ENCODE peak calls at places on chromosomes 4 and X, in six cellular contexts. One of them, this sample, is unnamed.

GRCh38 chr4:8700576-8700975 is 108.0 kb downstream of the CPZ start:
- DNase-seq in left ventricle myocardium inferior: no peak
- DNase-seq in WTC11: no peak
- DNase-seq in EL: no peak
- DNase-seq in fibroblast of lung: no peak
- DNase-seq in caudate nucleus: no peak
- DNase-seq in this sample: no peak

GRCh38 chrX:3218442-3218841 is 128.0 kb downstream of the MXRA5 start:
- DNase-seq in left ventricle myocardium inferior: no peak
- DNase-seq in WTC11: no peak
- DNase-seq in EL: no peak
- DNase-seq in fibroblast of lung: no peak
- DNase-seq in caudate nucleus: no peak
- DNase-seq in this sample: no peak

GRCh38 chrX:152991123-152991522 is 2.8 kb downstream of the PNMA5 start:
- DNase-seq in left ventricle myocardium inferior: no peak
- DNase-seq in WTC11: no peak
- DNase-seq in EL: no peak
- DNase-seq in fibroblast of lung: no peak
- DNase-seq in caudate nucleus: no peak
- DNase-seq in this sample: no peak

GRCh38 chr4:1199556-1200331 is 27.4 kb upstream of the SPON2 start:
- DNase-seq in left ventricle myocardium inferior: no peak
- DNase-seq in WTC11: peak
- DNase-seq in EL: no peak
- DNase-seq in fibroblast of lung: no peak
- DNase-seq in caudate nucleus: no peak
- DNase-seq in this sample: no peak

GRCh38 chrX:68721546-68721945 is 74.1 kb downstream of the STARD8 start:
- DNase-seq in left ventricle myocardium inferior: no peak
- DNase-seq in WTC11: no peak
- DNase-seq in EL: no peak
- DNase-seq in fibroblast of lung: no peak
- DNase-seq in caudate nucleus: no peak
- DNase-seq in this sample: no peak

GRCh38 chr4:79682161-79682560 is 274.1 kb upstream of the GK2 start:
- DNase-seq in left ventricle myocardium inferior: no peak
- DNase-seq in WTC11: no peak
- DNase-seq in EL: peak
- DNase-seq in fibroblast of lung: peak
- DNase-seq in caudate nucleus: no peak
- DNase-seq in this sample: no peak

GRCh38 chr4:3407930-3408792 is 33.6 kb upstream of the HGFAC start:
- DNase-seq in left ventricle myocardium inferior: no peak
- DNase-seq in WTC11: no peak
- DNase-seq in EL: no peak
- DNase-seq in fibroblast of lung: no peak
- DNase-seq in caudate nucleus: no peak
- DNase-seq in this sample: no peak

GRCh38 chrX:1316527-1316926 is 20.1 kb upstream of the IL3RA start:
- DNase-seq in left ventricle myocardium inferior: peak
- DNase-seq in WTC11: no peak
- DNase-seq in EL: no peak
- DNase-seq in fibroblast of lung: no peak
- DNase-seq in caudate nucleus: no peak
- DNase-seq in this sample: peak

GRCh38 chr4:38188631-38189101 is 228.5 kb downstream of the PTTG2 start:
- DNase-seq in left ventricle myocardium inferior: no peak
- DNase-seq in WTC11: no peak
- DNase-seq in EL: peak
- DNase-seq in fibroblast of lung: no peak
- DNase-seq in caudate nucleus: no peak
- DNase-seq in this sample: no peak

GRCh38 chrX:152913915-152914314 is 16.0 kb downstream of the ZNF185 start:
- DNase-seq in left ventricle myocardium inferior: no peak
- DNase-seq in WTC11: no peak
- DNase-seq in EL: no peak
- DNase-seq in fibroblast of lung: no peak
- DNase-seq in caudate nucleus: no peak
- DNase-seq in this sample: no peak

GRCh38 chrX:150094375-150094774 is 156.1 kb upstream of the EOLA2 start:
- DNase-seq in left ventricle myocardium inferior: no peak
- DNase-seq in WTC11: no peak
- DNase-seq in EL: no peak
- DNase-seq in fibroblast of lung: no peak
- DNase-seq in caudate nucleus: no peak
- DNase-seq in this sample: no peak

GRCh38 chr4:57190651-57191481 is 80.7 kb upstream of the IGFBP7 start:
- DNase-seq in left ventricle myocardium inferior: no peak
- DNase-seq in WTC11: peak
- DNase-seq in EL: peak
- DNase-seq in fibroblast of lung: peak
- DNase-seq in caudate nucleus: no peak
- DNase-seq in this sample: peak

GRCh38 chr4:15756361-15756861 is 21.7 kb upstream of the CD38 start:
- DNase-seq in left ventricle myocardium inferior: no peak
- DNase-seq in WTC11: no peak
- DNase-seq in EL: peak
- DNase-seq in fibroblast of lung: peak
- DNase-seq in caudate nucleus: no peak
- DNase-seq in this sample: peak

GRCh38 chrX:153697924-153698865 is 10.5 kb downstream of the SLC6A8 start:
- DNase-seq in left ventricle myocardium inferior: no peak
- DNase-seq in WTC11: no peak
- DNase-seq in EL: no peak
- DNase-seq in fibroblast of lung: no peak
- DNase-seq in caudate nucleus: no peak
- DNase-seq in this sample: no peak

GRCh38 chr4:47482326-47482725 is 2.7 kb upstream of the ATP10D start:
- DNase-seq in left ventricle myocardium inferior: no peak
- DNase-seq in WTC11: no peak
- DNase-seq in EL: peak
- DNase-seq in fibroblast of lung: peak
- DNase-seq in caudate nucleus: no peak
- DNase-seq in this sample: no peak

GRCh38 chrX:154082396-154083133 is 15.0 kb downstream of the MECP2 start:
- DNase-seq in left ventricle myocardium inferior: no peak
- DNase-seq in WTC11: no peak
- DNase-seq in EL: peak
- DNase-seq in fibroblast of lung: peak
- DNase-seq in caudate nucleus: no peak
- DNase-seq in this sample: no peak

GRCh38 chr4:42237451-42237850 is 85.0 kb upstream of the BEND4 start:
- DNase-seq in left ventricle myocardium inferior: no peak
- DNase-seq in WTC11: no peak
- DNase-seq in EL: no peak
- DNase-seq in fibroblast of lung: no peak
- DNase-seq in caudate nucleus: no peak
- DNase-seq in this sample: no peak

GRCh38 chrX:28108186-28108945 is 127.1 kb upstream of the DCAF8L1 start:
- DNase-seq in left ventricle myocardium inferior: no peak
- DNase-seq in WTC11: no peak
- DNase-seq in EL: no peak
- DNase-seq in fibroblast of lung: no peak
- DNase-seq in caudate nucleus: no peak
- DNase-seq in this sample: no peak

This sample was measured in CMK.